ENCODE peak calls at places on chromosome 10, in six cellular contexts. Z, R, X, Q, H and I are unnamed samples.

GRCh38 chr10:61606971-61607907 is 55.5 kb upstream of the CABCOCO1 start:
- DNase-seq in Q (no peak), Z (no peak), H (peak), R (no peak), X (no peak), I (no peak)

GRCh38 chr10:1015688-1016087 is 10.0 kb downstream of the IDI2 start:
- DNase-seq in H (no peak), Q (no peak), Z (no peak), X (no peak), R (no peak), I (no peak)

GRCh38 chr10:24513155-24513554 is 210.5 kb downstream of the ARHGAP21 start:
- DNase-seq in Q (no peak), R (peak), Z (no peak), X (peak), H (no peak), I (peak)

GRCh38 chr10:79104264-79104954 is 35.6 kb downstream of the ZMIZ1 start:
- DNase-seq in X (no peak), R (peak), H (no peak), Z (no peak), Q (no peak), I (no peak)

GRCh38 chr10:33536508-33536907 is 202.0 kb upstream of the NRP1 start:
- DNase-seq in R (no peak), H (no peak), X (no peak), Z (no peak), Q (no peak), I (no peak)

GRCh38 chr10:119849031-119849789 is 23.4 kb downstream of the MCMBP start:
- DNase-seq in R (peak), Q (no peak), Z (no peak), X (no peak), H (peak), I (peak)

GRCh38 chr10:22321831-22322662 is 1.1 kb downstream of the BMI1 start:
- DNase-seq in H (no peak), Z (peak), X (peak), Q (no peak), R (no peak), I (peak)

GRCh38 chr10:46530249-46531186 is 25.9 kb downstream of the GPRIN2 start:
- DNase-seq in R (peak), H (peak), Z (no peak), X (no peak), Q (no peak), I (peak)

GRCh38 chr10:74967850-74968620 is 141.6 kb downstream of the KAT6B start:
- DNase-seq in Z (no peak), H (no peak), X (no peak), Q (no peak), R (no peak), I (no peak)

GRCh38 chr10:128067691-128068397 is 58.4 kb downstream of the MKI67 start:
- DNase-seq in H (no peak), X (no peak), Q (no peak), R (no peak), Z (no peak), I (no peak)

GRCh38 chr10:58989486-58990039 is 186.9 kb upstream of the PHYHIPL start:
- DNase-seq in R (no peak), X (no peak), H (no peak), Z (no peak), Q (no peak), I (no peak)

GRCh38 chr10:27100800-27101347 is 580 bp upstream of the ANKRD26 start:
- DNase-seq in Z (no peak), X (no peak), R (no peak), Q (no peak), H (no peak), I (no peak)

GRCh38 chr10:132272061-132272766 is 35.5 kb downstream of the STK32C start:
- DNase-seq in R (peak), Z (no peak), Q (no peak), X (no peak), H (no peak), I (no peak)

GRCh38 chr10:68594405-68594804 is 34.3 kb downstream of the TET1 start:
- DNase-seq in Z (peak), R (peak), H (peak), Q (no peak), X (no peak), I (peak)

GRCh38 chr10:3408603-3409365 is 236.2 kb upstream of the PITRM1 start:
- DNase-seq in X (no peak), R (no peak), Z (no peak), Q (no peak), H (no peak), I (no peak)

GRCh38 chr10:3193751-3194150 is 21.2 kb upstream of the PITRM1 start:
- DNase-seq in H (no peak), Q (no peak), R (no peak), Z (no peak), X (no peak), I (no peak)

GRCh38 chr10:103504181-103504783 is 10.8 kb downstream of the NEURL1 start:
- DNase-seq in H (no peak), Z (no peak), X (no peak), R (peak), Q (no peak), I (peak)

DNA sequence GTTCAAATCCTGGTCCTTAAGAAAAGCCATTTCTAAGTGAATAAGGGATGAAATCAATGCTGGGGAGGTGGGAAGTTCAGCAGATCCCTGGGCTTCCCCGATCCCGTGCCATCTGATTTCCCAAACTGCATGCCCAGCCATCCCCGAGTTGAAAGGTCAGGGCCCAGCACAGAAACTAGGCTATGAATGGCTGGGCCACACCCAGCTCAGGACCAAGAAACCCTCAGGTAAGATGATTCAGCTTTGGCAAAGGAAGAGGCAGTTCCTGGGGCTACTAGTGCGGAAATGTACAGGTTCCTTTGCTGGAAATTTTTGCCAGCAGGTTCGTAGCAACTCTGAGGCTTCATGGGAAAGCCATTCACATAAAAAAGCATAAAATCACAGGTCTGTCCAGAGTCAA is 182.7 kb downstream of the FAM107B start:
- DNase-seq in H (peak), X (no peak), Z (peak), R (no peak), Q (no peak), I (no peak)
- H3K14ac ChIP-seq in H (no peak), X (no peak), Z (no peak), R (no peak), Q (no peak), I (no peak)

DNA sequence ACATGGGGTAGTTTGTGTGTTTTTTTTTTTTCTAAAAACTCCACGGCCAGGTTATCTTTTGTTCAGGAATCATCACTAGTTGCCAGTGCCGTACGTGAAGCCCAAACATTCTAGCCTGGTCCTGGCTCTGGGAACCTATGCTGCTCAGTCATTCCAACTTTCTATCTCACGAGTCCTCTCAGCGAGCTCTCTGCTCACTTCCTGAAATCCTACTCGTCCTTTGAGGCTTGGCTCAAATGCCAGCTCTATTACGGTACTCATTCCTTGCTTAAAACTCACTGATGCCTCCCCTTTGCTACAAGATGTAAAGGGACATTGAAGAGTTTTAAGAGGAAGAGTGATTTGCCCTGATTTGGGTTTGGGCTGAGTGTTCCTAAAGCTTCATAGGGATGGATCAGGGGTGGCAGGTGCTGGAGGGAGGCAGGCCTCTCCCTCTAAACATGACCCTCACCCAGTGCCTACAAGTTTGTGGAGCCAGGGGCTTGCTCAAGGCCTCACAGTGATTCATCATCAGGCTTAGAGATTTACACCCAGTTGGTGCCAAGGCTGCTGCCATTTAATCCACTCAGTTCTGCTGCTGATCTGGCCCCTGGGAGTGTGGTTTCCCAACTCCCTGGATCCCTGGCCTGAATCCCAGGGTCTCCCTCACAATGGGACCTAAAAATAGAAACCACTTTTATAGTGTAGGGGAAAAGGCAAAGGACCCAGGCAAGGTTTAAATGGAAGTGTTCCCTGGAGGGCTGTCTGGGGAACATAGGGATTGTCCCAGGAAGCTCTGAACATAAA is 46.1 kb upstream of the R3HCC1L start:
- DNase-seq in X (no peak), H (no peak), Q (no peak), R (no peak), Z (no peak), I (no peak)
- H2AK5ac ChIP-seq in X (no peak), H (no peak), Q (no peak), R (no peak), Z (no peak), I (no peak)

GRCh38 chr10:117503886-117504205 is 38.7 kb upstream of the EMX2 start:
- DNase-seq in Z (no peak), X (no peak), R (no peak), Q (no peak), H (no peak), I (no peak)
- H3K14ac ChIP-seq in Z (no peak), X (no peak), R (no peak), Q (no peak), H (no peak), I (no peak)

GRCh38 chr10:109924947-109925620 is 1.8 kb upstream of the XPNPEP1 start:
- DNase-seq in X (no peak), Z (no peak), R (no peak), Q (no peak), H (peak), I (no peak)

GRCh38 chr10:109924100-109924499 is 789 bp upstream of the XPNPEP1 start:
- DNase-seq in Z (no peak), X (no peak), R (no peak), Q (no peak), H (no peak), I (no peak)

GRCh38 chr10:109922976-109923921 is at the start of gene XPNPEP1:
- DNase-seq in Q (no peak), R (peak), X (peak), H (peak), Z (peak), I (peak)

GRCh38 chr10:109920011-109920410 is 3.3 kb downstream of the XPNPEP1 start:
- DNase-seq in X (no peak), Z (no peak), Q (no peak), R (no peak), H (no peak), I (no peak)

DNA sequence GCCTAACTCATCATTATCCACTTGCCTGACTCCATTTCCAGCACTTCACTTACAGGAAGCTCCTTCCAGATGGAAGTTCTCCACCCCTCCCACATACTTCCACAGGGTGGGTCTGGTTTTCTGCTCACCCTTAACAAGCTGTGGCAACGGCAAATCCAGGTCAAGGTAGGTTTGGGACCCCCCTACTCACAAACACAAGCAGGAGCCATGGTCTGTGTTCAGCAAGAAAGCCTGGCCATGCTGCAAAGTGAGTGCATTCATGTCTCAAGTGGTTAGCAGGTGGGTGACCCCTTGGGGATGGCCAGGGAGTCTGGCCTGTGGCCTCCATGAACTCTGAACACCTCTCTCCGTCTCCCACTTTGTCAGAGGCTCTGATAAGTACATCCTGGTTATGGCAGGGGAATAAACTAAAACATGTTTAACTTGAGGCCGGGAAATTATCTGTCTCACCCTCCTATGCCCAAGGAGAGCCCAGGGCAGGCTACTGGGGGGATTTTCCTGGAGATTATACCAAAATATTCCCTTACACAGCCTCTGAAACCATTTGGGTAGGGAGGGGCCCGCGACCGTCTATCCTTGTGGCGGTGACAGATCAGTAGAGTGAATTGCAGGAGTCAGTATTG is 847 bp downstream of the XPNPEP1 start:
- DNase-seq in X (no peak), R (no peak), Q (no peak), H (no peak), Z (no peak), I (no peak)
- H2AK5ac ChIP-seq in X (no peak), R (peak), Q (no peak), H (peak), Z (no peak), I (peak)

DNA sequence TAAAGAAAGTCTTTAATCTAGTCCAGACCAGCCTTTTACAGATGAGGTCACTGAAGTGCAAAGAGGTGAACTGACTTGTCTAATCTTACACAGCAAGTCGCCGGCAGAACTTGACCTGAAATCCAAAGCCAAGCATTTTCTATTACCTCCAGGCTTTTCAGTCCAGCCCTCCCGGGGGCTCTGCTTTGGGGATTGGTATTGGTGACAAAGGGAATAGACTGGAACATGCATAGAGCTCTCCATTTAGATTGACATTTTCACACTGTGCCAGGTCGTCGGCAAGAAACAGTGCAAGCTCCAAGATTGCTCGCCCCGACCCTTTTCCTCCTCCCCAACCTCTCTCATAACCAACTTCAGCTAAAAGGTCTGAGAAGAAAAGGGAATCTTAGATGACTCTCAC is 42.2 kb upstream of the MTPAP start:
- DNase-seq in X (no peak), R (no peak), Q (no peak), Z (no peak), H (no peak), I (no peak)
- H3K14ac ChIP-seq in X (no peak), R (no peak), Q (no peak), Z (no peak), H (no peak), I (no peak)